ENCODE peak calls at places on chromosomes 11 and 22, in four cellular contexts. H, M, T and R are unnamed samples.

GRCh38 chr22:38211556-38211955 is 9.8 kb downstream of the MAFF start:
- DNase-seq in H (no peak), M (no peak), T (no peak), R (no peak)

GRCh38 chr11:6404341-6405038 is 14.2 kb downstream of the SMPD1 start:
- DNase-seq in H (peak; percentile 70), M (no peak), T (no peak), R (no peak)

GRCh38 chr11:911031-911889 is 650 bp upstream of the CHID1 start:
- DNase-seq in H (peak; percentile 64), M (peak; percentile 63), T (no peak), R (peak; percentile 60)

GRCh38 chr11:123292647-123293046 is 97.6 kb upstream of the CLMP start:
- DNase-seq in H (no peak), M (no peak), T (no peak), R (no peak)

GRCh38 chr11:31817054-31817620 is 6.0 kb upstream of the PAX6 start:
- DNase-seq in H (no peak), M (peak; percentile 27), T (peak; percentile 64), R (no peak)

GRCh38 chr22:39205344-39206021 is 39.3 kb downstream of the PDGFB start:
- DNase-seq in H (peak; percentile 78), M (peak; percentile 53), T (no peak), R (peak; percentile 33)

GRCh38 chr11:67306769-67307544 is 3.6 kb downstream of the SSH3 start:
- DNase-seq in H (no peak), M (no peak), T (no peak), R (no peak)

GRCh38 chr11:110473666-110474065 is 43.9 kb downstream of the FDX1 start:
- DNase-seq in H (peak; percentile 66), M (no peak), T (no peak), R (no peak)

GRCh38 chr11:120335596-120335927 is 651 bp upstream of the ARHGEF12 start:
- DNase-seq in H (peak; percentile 34), M (no peak), T (no peak), R (no peak)

GRCh38 chr11:45556851-45557707 is 108.3 kb downstream of the CHST1 start:
- DNase-seq in H (no peak), M (peak; percentile 39), T (no peak), R (no peak)

GRCh38 chr11:122362381-122362780 is 246.4 kb upstream of the BLID start:
- DNase-seq in H (no peak), M (no peak), T (no peak), R (no peak)

GRCh38 chr11:59643390-59643789 is 25.4 kb downstream of the PATL1 start:
- DNase-seq in H (no peak), M (no peak), T (no peak), R (no peak)

GRCh38 chr11:60303661-60304060 is 23.2 kb downstream of the MS4A4A start:
- DNase-seq in H (no peak), M (peak; percentile 36), T (no peak), R (no peak)

GRCh38 chr11:125128450-125128849 is 17.0 kb upstream of the TMEM218 start:
- DNase-seq in H (peak; percentile 93), M (no peak), T (no peak), R (no peak)

GRCh38 chr11:46342237-46342636 is 5.0 kb upstream of the DGKZ start:
- DNase-seq in H (no peak), M (peak; percentile 80), T (no peak), R (peak; percentile 69)

GRCh38 chr11:130706572-130706971 is 209.7 kb downstream of the SNX19 start:
- DNase-seq in H (peak; percentile 40), M (no peak), T (no peak), R (no peak)

GRCh38 chr11:23974046-23974445 is 522.8 kb upstream of the LUZP2 start:
- DNase-seq in H (no peak), M (no peak), T (no peak), R (no peak)

GRCh38 chr22:33028191-33028700 is 29.9 kb downstream of the SYN3 start:
- DNase-seq in H (no peak), M (no peak), T (peak; percentile 39), R (no peak)

GRCh38 chr22:49210606-49211005 is 617.1 kb downstream of the BRD1 start:
- DNase-seq in H (no peak), M (no peak), T (no peak), R (peak; percentile 2)
- H3K56ac ChIP-seq in H (no peak overlapping the region), M (no peak overlapping the region), T (no peak overlapping the region), R (no peak overlapping the region)

DNA sequence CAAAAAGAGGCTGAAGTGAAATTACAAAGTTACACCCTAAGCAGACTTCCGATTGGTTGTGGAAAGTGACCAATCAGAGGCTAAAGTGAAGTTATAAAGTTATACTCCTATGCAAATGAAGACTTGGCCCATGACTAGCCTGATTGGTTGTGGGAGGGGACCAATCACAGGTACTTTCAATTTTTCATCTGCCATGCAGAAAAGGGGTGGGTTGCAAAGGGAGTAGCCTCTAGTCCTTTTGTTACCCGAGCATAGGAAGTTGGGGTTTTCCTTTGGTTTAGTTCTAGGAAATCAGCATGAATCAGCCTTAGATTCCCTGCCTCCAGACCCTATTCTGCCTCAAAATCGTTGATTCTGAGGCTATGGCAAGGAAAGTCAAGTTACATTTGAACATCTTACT is 18.2 kb upstream of the CSTF3 start:
- DNase-seq in H (no peak), M (no peak), T (no peak), R (no peak)
- H2BK120ac ChIP-seq in H (peak overlapping the region; percentile 20), M (no peak overlapping the region), T (no peak overlapping the region), R (no peak overlapping the region)

GRCh38 chr11:132033051-132033450 is 662.6 kb downstream of the NTM start:
- DNase-seq in H (peak; percentile 36), M (no peak), T (no peak), R (no peak)

GRCh38 chr11:132036751-132037466 is 666.5 kb downstream of the NTM start:
- DNase-seq in H (peak; percentile 58), M (no peak), T (no peak), R (no peak)

GRCh38 chr11:132037467-132037862 is 667.0 kb downstream of the NTM start:
- DNase-seq in H (no peak), M (peak; percentile 77), T (no peak), R (no peak)

GRCh38 chr11:132035736-132036135 is 665.3 kb downstream of the NTM start:
- DNase-seq in H (no peak), M (peak; percentile 72), T (no peak), R (no peak)

DNA sequence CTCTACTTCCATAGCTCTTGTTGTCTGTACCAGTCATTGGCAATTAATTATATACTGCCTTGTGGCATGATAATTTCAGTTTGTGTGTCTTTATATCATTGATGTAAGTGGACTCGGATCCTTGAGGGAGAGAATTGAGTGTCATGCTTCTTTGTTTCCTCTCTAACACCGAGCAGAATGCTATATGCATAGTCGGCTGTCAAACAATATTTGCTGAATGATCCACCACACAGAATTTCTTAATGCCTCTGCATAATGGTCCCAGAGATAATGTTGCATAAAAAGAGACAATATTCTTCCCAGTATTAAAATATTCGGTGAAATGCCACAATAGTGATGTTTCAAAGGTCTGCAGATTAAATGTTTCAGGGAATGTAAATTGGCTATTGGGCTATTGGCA is 664.8 kb downstream of the NTM start:
- DNase-seq in H (peak; percentile 50), M (no peak), T (no peak), R (no peak)
- H3K56ac ChIP-seq in H (no peak overlapping the region), M (no peak overlapping the region), T (no peak overlapping the region), R (no peak overlapping the region)

GRCh38 chr22:48309115-48309705 is 1518.5 kb downstream of the BRD1 start:
- DNase-seq in H (no peak), M (no peak), T (no peak), R (no peak)
- H2BK120ac ChIP-seq in H (no peak overlapping the region), M (no peak overlapping the region), T (no peak overlapping the region), R (no peak overlapping the region)

DNA sequence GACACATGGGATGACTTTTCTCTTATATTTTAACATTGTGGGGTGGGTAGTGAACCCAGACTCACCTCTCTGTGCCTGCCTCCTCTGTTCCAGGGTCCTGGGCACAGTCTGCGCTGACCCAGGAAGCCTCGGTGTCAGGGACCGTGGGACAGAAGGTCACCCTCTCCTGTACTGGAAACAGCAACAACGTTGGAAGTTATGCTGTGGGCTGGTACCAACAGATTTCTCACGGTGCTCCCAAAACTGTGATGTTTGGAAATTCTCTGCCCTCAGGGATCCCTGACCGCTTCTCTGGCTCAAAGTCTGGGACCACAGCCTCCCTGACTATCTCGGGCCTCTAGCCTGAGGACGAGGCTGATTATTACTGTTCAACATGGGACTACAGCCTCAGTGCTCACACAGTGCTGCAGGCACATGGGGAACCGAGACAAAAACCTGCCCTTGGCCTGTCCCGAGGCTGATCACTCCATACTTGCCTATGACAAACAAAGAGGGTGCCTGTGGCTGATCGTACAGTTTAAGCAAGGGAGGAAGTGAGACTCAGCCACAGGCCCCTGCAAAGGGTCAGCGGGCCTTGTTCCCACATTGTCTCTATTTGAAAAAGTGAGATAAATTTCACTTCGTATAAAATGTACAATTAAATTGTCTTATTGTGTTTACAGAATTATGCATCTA is 43.7 kb upstream of the TOP3B start:
- DNase-seq in H (no peak), M (no peak), T (no peak), R (no peak)
- H3K56ac ChIP-seq in H (no peak overlapping the region), M (peak overlapping the region; percentile 47), T (no peak overlapping the region), R (no peak overlapping the region)